ENCODE peak calls at places on chromosomes 2 and 18, in seven cellular contexts. L is heart left ventricle, K is RWPE2, E is upper lobe of left lung, M is left ventricle myocardium inferior, D is H1, Z is AG04450. R is an unnamed sample.
A peak's percentile ranks its signal among the peaks of the same experiment; 100 is the strongest.

GRCh38 chr2:168552450-168552856 is 96.4 kb downstream of the CERS6 start:
- DNase-seq in L (no peak), K (no peak), E (no peak), M (no peak), D (peak; percentile 75), Z (no peak), R (no peak)

GRCh38 chr2:191014653-191015020 is 666 bp upstream of the STAT1 start:
- DNase-seq in L (no peak), K (no peak), E (no peak), M (no peak), D (no peak), Z (no peak), R (no peak)

GRCh38 chr2:25797607-25798488 is 80.4 kb downstream of the ASXL2 start:
- DNase-seq in L (no peak), K (no peak), E (no peak), M (no peak), D (no peak), Z (no peak), R (no peak)

GRCh38 chr2:74527741-74528140 is 1.7 kb upstream of the DQX1 start:
- DNase-seq in L (no peak), K (no peak), E (no peak), M (no peak), D (no peak), Z (no peak), R (no peak)

GRCh38 chr2:233418761-233419625 is 64.7 kb downstream of the DGKD start:
- DNase-seq in L (peak; percentile 88), K (no peak), E (peak; percentile 59), M (peak; percentile 64), D (peak; percentile 43), Z (no peak), R (no peak)

GRCh38 chr2:99940963-99941362 is 201.4 kb downstream of the AFF3 start:
- DNase-seq in L (no peak), K (no peak), E (peak; percentile 5), M (no peak), D (no peak), Z (no peak), R (no peak)

GRCh38 chr2:237323656-237324055 is 90.3 kb downstream of the COL6A3 start:
- DNase-seq in L (no peak), K (no peak), E (no peak), M (no peak), D (no peak), Z (no peak), R (no peak)

GRCh38 chr2:237264480-237265219 is 149.3 kb downstream of the COL6A3 start:
- DNase-seq in L (no peak), K (no peak), E (peak; percentile 24), M (no peak), D (no peak), Z (no peak), R (no peak)

GRCh38 chr2:200454839-200455801 is 54.7 kb downstream of the KCTD18 start:
- DNase-seq in L (no peak), K (no peak), E (no peak), M (no peak), D (no peak), Z (no peak), R (no peak)

GRCh38 chr2:223477318-223477717 is 124.8 kb downstream of the SCG2 start:
- DNase-seq in L (no peak), K (no peak), E (no peak), M (no peak), D (no peak), Z (no peak), R (no peak)

GRCh38 chr2:83103602-83104001 is 1355.5 kb downstream of the SUCLG1 start:
- DNase-seq in L (no peak), K (no peak), E (no peak), M (no peak), D (no peak), Z (peak; percentile 46), R (no peak)

GRCh38 chr2:118065927-118066326 is 22.3 kb upstream of the INSIG2 start:
- DNase-seq in L (no peak), K (no peak), E (no peak), M (no peak), D (no peak), Z (no peak), R (no peak)

GRCh38 chr2:95276888-95277245 is 2.6 kb downstream of the PROM2 start:
- DNase-seq in L (no peak), K (no peak), E (no peak), M (no peak), D (no peak), Z (no peak), R (peak; percentile 63)

GRCh38 chr18:26721876-26722581 is 143.5 kb downstream of the AQP4 start:
- DNase-seq in L (no peak), K (no peak), E (peak; percentile 42), M (no peak), D (no peak), Z (no peak), R (no peak)

GRCh38 chr2:10253596-10254372 is 48.9 kb upstream of the HPCAL1 start:
- DNase-seq in L (peak; percentile 15), K (peak; percentile 55), E (no peak), M (peak; percentile 14), D (no peak), Z (no peak), R (peak; percentile 35)

GRCh38 chr2:134259571-134259970 is 5.7 kb downstream of the MGAT5 start:
- DNase-seq in L (no peak), K (no peak), E (no peak), M (no peak), D (no peak), Z (no peak), R (no peak)

GRCh38 chr18:26551217-26551708 is 2.9 kb upstream of the KCTD1 start:
- DNase-seq in L (no peak), K (no peak), E (no peak), M (no peak), D (peak; percentile 50), Z (no peak), R (no peak)

GRCh38 chr18:74840492-74841167 is 243.0 kb downstream of the ZNF407 start:
- DNase-seq in L (no peak), K (no peak), E (no peak), M (no peak), D (no peak), Z (no peak), R (no peak)

GRCh38 chr2:236828002-236828401 is 257.7 kb upstream of the COPS8 start:
- DNase-seq in L (peak; percentile 38), K (no peak), E (no peak), M (no peak), D (no peak), Z (no peak), R (no peak)

GRCh38 chr2:19357383-19358241 is 811 bp downstream of the OSR1 start:
- DNase-seq in L (peak; percentile 50), K (no peak), E (peak; percentile 82), M (peak; percentile 25), D (peak; percentile 64), Z (no peak), R (no peak)

GRCh38 chr2:19359456-19359855 is 1.0 kb upstream of the OSR1 start:
- DNase-seq in L (no peak), K (no peak), E (no peak), M (no peak), D (no peak), Z (no peak), R (no peak)

GRCh38 chr2:19359021-19359357 is 566 bp upstream of the OSR1 start:
- DNase-seq in L (no peak), K (no peak), E (no peak), M (no peak), D (no peak), Z (no peak), R (no peak)

GRCh38 chr2:19356545-19357382 is 1.7 kb downstream of the OSR1 start:
- DNase-seq in L (no peak), K (no peak), E (peak; percentile 76), M (no peak), D (no peak), Z (no peak), R (no peak)

DNA sequence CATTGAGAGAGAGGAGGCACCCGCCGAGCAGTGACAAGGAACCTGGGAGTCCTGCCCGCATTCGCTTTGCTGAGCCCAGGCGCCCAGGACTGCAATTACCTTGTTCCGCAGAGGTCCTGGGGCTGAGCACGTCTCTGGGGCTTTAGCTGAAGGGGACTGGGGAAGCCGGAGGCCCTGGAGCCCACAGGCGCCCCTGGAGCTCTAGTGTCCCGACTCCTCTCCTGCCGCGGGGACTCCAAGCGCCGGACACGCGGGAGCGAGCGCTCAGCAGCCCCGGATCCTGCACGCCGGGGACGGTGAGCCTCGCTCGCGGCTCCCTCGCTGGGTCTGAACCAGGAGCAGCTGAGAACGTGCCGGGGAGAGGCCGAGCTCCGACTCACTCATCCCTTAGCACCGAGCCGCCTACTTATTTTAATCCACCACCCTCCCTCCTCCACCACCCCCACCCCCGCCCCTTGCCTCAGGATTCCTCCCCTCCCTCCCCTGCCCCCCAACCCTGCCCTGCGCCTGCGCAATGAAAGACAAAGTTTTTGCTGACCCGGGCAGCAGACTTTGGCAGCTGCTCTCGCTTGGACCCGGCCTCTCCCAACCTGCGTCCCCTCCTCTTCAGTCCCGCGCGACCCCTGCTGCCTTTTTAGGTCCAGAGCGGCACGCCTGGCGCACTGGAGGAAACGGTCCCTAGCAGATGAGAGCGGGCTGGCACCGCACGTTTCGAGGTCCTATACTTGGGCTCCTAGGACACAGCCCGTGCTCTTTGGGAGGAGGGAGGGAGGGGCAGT is at the start of gene OSR1:
- DNase-seq in L (peak; percentile 72), K (no peak), E (peak; percentile 90), M (peak; percentile 67), D (peak; percentile 84), Z (peak; percentile 76), R (no peak)
- H3K4me3 ChIP-seq in L (peak within 1 kb of the TSS; percentile 66), K (peak within 1 kb of the TSS; percentile 45), E (peak within 1 kb of the TSS; percentile 1), M (peak within 1 kb of the TSS; percentile 78), D (peak within 1 kb of the TSS; percentile 58), Z (peak within 1 kb of the TSS; percentile 93), R (peak within 1 kb of the TSS; percentile 64)

DNA sequence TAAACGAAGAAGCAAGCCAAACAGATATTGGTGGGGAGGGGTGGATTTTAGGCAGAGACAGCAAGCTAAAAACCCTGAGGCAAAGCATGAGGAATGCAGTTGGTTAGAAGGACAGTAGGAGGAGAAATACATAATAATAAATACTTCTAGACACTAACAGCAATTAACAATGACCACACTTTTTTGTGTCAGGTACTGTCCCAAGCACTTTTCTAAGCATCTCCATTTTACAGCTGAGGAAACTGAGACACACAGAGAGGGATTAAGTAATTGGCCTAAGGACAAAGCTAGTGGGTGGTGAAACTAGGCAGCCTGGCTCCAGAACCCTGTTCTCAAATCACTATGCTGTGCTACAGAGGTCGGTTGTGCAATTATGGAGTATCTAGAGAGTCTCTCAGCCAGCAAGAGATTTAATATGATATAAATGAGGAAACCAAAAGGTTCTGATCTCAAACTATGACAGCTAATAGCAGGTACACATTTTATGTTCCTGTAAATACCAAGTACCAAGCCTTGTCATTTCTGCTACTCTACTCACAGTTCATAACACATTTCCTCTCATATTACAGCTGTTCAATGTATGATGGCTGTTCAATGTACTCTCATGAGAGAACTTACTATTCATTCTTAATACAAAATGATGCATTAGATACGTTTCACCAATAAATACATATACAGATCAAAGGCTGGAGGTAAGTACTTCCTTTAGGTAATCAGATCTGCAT is 5.3 kb downstream of the MAP4K3 start:
- DNase-seq in L (no peak), K (no peak), E (no peak), M (no peak), D (no peak), Z (no peak), R (no peak)
- H3K27ac ChIP-seq in L (no peak overlapping the region), K (no peak overlapping the region), E (no peak overlapping the region), M (peak overlapping the region; percentile 99), D (no peak overlapping the region), Z (no peak overlapping the region), R (no peak overlapping the region)

GRCh38 chr2:152444448-152444847 is 109.5 kb downstream of the FMNL2 start:
- DNase-seq in L (no peak), K (no peak), E (no peak), M (no peak), D (no peak), Z (no peak), R (no peak)
- H3K4me3 ChIP-seq in L (no peak overlapping the region), K (no peak overlapping the region), E (no peak overlapping the region), M (no peak overlapping the region), D (no peak overlapping the region), Z (no peak overlapping the region), R (no peak overlapping the region)

GRCh38 chr2:71277159-71277498 is 50.2 kb upstream of the PAIP2B start:
- DNase-seq in L (no peak), K (no peak), E (no peak), M (no peak), D (no peak), Z (no peak), R (no peak)
- H3K27ac ChIP-seq in L (peak overlapping the region; percentile 84), K (peak overlapping the region; percentile 53), E (no peak overlapping the region), M (peak overlapping the region; percentile 88), D (no peak overlapping the region), Z (no peak overlapping the region), R (no peak overlapping the region)

R was measured in pancreas.